ENCODE peak calls at places on chromosome 15, in eight cellular contexts. B is NCI-H1417; H is stimulated activated CD4-positive, alpha-beta T cell treated with anti-CD3 and anti-CD28 coated beads, Interleukin-12 subunit alpha, Interleukin-12 subunit beta, amount 100 ng/mL, for 4 hours; G is central memory CD4-positive, alpha-beta T cell; D is breast epithelium; Q is pancreas; W is NCI-H2081 treated with DMSO at 0.1 percent for 48 hours; R is endothelial cell. F is an unnamed sample.

GRCh38 chr15:89098281-89098680 is 10.0 kb downstream of the ABHD2 start:
- DNase-seq in B (no peak), H (no peak), G (no peak), D (no peak), Q (no peak), W (peak), R (no peak), F (peak)

GRCh38 chr15:33757505-33758211 is 210.6 kb upstream of the CHRM5 start:
- DNase-seq in B (no peak), H (no peak), G (no peak), D (no peak), Q (no peak), W (no peak), R (no peak), F (no peak)

GRCh38 chr15:29139072-29139471 is 130.6 kb downstream of the NSMCE3 start:
- DNase-seq in B (no peak), H (no peak), G (no peak), D (no peak), Q (no peak), W (no peak), R (no peak), F (no peak)

GRCh38 chr15:91611924-91612323 is 241.6 kb upstream of the SLCO3A1 start:
- DNase-seq in B (no peak), H (no peak), G (no peak), D (no peak), Q (no peak), W (no peak), R (no peak), F (no peak)

GRCh38 chr15:42863572-42864239 is 56.9 kb downstream of the TTBK2 start:
- DNase-seq in B (no peak), H (no peak), G (no peak), D (no peak), Q (peak), W (no peak), R (no peak), F (no peak)

GRCh38 chr15:101045835-101046691 is 126.9 kb downstream of the LRRK1 start:
- DNase-seq in B (no peak), H (no peak), G (no peak), D (no peak), Q (peak), W (no peak), R (peak), F (no peak)

GRCh38 chr15:45425135-45425534 is 46.8 kb upstream of the GATM start:
- DNase-seq in B (no peak), H (no peak), G (no peak), D (no peak), Q (no peak), W (no peak), R (no peak), F (no peak)

GRCh38 chr15:56980474-56980873 is 62.0 kb downstream of the TCF12 start:
- DNase-seq in B (no peak), H (no peak), G (no peak), D (no peak), Q (no peak), W (no peak), R (no peak), F (no peak)

GRCh38 chr15:41169784-41170183 is 53.7 kb upstream of the INO80 start:
- DNase-seq in B (no peak), H (no peak), G (no peak), D (no peak), Q (peak), W (no peak), R (no peak), F (no peak)

GRCh38 chr15:51841401-51842040 is 12.1 kb downstream of the TMOD3 start:
- DNase-seq in B (no peak), H (no peak), G (no peak), D (no peak), Q (no peak), W (no peak), R (no peak), F (no peak)

GRCh38 chr15:92596623-92597022 is 59.0 kb downstream of the FAM174B start:
- DNase-seq in B (no peak), H (no peak), G (no peak), D (no peak), Q (no peak), W (no peak), R (no peak), F (no peak)

GRCh38 chr15:68310178-68310810 is 32.7 kb downstream of the FEM1B start:
- DNase-seq in B (no peak), H (no peak), G (no peak), D (peak), Q (peak), W (no peak), R (no peak), F (no peak)

GRCh38 chr15:98408231-98408630 is 240.1 kb upstream of the IGF1R start:
- DNase-seq in B (no peak), H (no peak), G (no peak), D (no peak), Q (no peak), W (no peak), R (no peak), F (no peak)

GRCh38 chr15:27095809-27096580 is 125.0 kb downstream of the GABRG3 start:
- DNase-seq in B (no peak), H (no peak), G (no peak), D (no peak), Q (no peak), W (no peak), R (no peak), F (peak)

GRCh38 chr15:50907866-50908208 is 646 bp upstream of the AP4E1 start:
- DNase-seq in B (peak), H (peak), G (peak), D (no peak), Q (peak), W (no peak), R (peak), F (peak)

GRCh38 chr15:62779041-62779810 is 263.3 kb upstream of the TPM1 start:
- DNase-seq in B (no peak), H (no peak), G (no peak), D (peak), Q (no peak), W (no peak), R (no peak), F (no peak)

GRCh38 chr15:100476805-100477204 is 51.9 kb downstream of the CERS3 start:
- DNase-seq in B (no peak), H (no peak), G (no peak), D (no peak), Q (no peak), W (no peak), R (no peak), F (no peak)

GRCh38 chr15:41888662-41889253 is 5.1 kb downstream of the SPTBN5 start:
- DNase-seq in B (no peak), H (no peak), G (no peak), D (no peak), Q (no peak), W (no peak), R (no peak), F (no peak)

GRCh38 chr15:68792901-68793766 is 27.6 kb downstream of the ANP32A start:
- DNase-seq in B (no peak), H (no peak), G (no peak), D (peak), Q (peak), W (no peak), R (no peak), F (no peak)

GRCh38 chr15:101316529-101316928 is 21.5 kb upstream of the SNRPA1 start:
- DNase-seq in B (no peak), H (no peak), G (no peak), D (no peak), Q (no peak), W (no peak), R (no peak), F (no peak)

GRCh38 chr15:75620043-75620775 is 5.3 kb downstream of the SNUPN start:
- DNase-seq in B (no peak), H (no peak), G (no peak), D (no peak), Q (no peak), W (no peak), R (no peak), F (no peak)

GRCh38 chr15:74434260-74434915 is 630 bp upstream of the SEMA7A start:
- DNase-seq in B (no peak), H (no peak), G (no peak), D (no peak), Q (no peak), W (no peak), R (no peak), F (no peak)

F was measured in DMS53.